ENCODE peak calls at places on chromosomes 3 and 15, in eight cellular contexts. L, W, X, D, T, S, H and F are unnamed samples.

GRCh38 chr3:197956070-197956469 is 3.9 kb upstream of the LMLN start:
- DNase-seq in L (no peak), W (no peak), X (no peak), D (no peak), T (no peak), S (no peak), H (no peak), F (no peak)

GRCh38 chr3:194906229-194906629 is 220.5 kb downstream of the FAM43A start:
- DNase-seq in L (no peak), W (no peak), X (no peak), D (no peak), T (peak), S (no peak), H (no peak), F (peak)

GRCh38 chr15:100107151-100107550 is 234.6 kb downstream of the ADAMTS17 start:
- DNase-seq in L (no peak), W (no peak), X (no peak), D (no peak), T (no peak), S (no peak), H (no peak), F (no peak)

GRCh38 chr3:53791317-53791716 is 54.9 kb downstream of the CHDH start:
- DNase-seq in L (no peak), W (no peak), X (no peak), D (no peak), T (no peak), S (no peak), H (no peak), F (no peak)

GRCh38 chr3:123068227-123069020 is 1.6 kb downstream of the PDIA5 start:
- DNase-seq in L (no peak), W (peak), X (no peak), D (peak), T (no peak), S (no peak), H (peak), F (no peak)

GRCh38 chr15:101162701-101163483 is 89.0 kb downstream of the CHSY1 start:
- DNase-seq in L (no peak), W (no peak), X (peak), D (no peak), T (no peak), S (no peak), H (no peak), F (no peak)

GRCh38 chr3:193954752-193955151 is 181.2 kb upstream of the HES1 start:
- DNase-seq in L (no peak), W (no peak), X (no peak), D (no peak), T (no peak), S (no peak), H (no peak), F (no peak)

GRCh38 chr3:126753191-126754160 is 49.4 kb downstream of the CHCHD6 start:
- DNase-seq in L (no peak), W (no peak), X (no peak), D (no peak), T (peak), S (no peak), H (no peak), F (no peak)

GRCh38 chr3:73586628-73587027 is 38.1 kb downstream of the PDZRN3 start:
- DNase-seq in L (no peak), W (no peak), X (no peak), D (no peak), T (no peak), S (no peak), H (no peak), F (no peak)

GRCh38 chr15:68442041-68442440 is 10.1 kb upstream of the ITGA11 start:
- DNase-seq in L (peak), W (no peak), X (no peak), D (no peak), T (no peak), S (no peak), H (no peak), F (no peak)

GRCh38 chr15:49412821-49413220 is 10.2 kb upstream of the FGF7 start:
- DNase-seq in L (no peak), W (no peak), X (no peak), D (no peak), T (no peak), S (no peak), H (no peak), F (no peak)

GRCh38 chr15:84747423-84748273 is 744 bp upstream of the ZNF592 start:
- DNase-seq in L (peak), W (no peak), X (peak), D (peak), T (peak), S (peak), H (peak), F (peak)

GRCh38 chr15:52069559-52069958 is 43.0 kb downstream of the BCL2L10 start:
- DNase-seq in L (no peak), W (no peak), X (no peak), D (no peak), T (peak), S (no peak), H (no peak), F (no peak)

GRCh38 chr3:112561085-112561692 is 573 bp downstream of the ATG3 start:
- DNase-seq in L (peak), W (peak), X (peak), D (peak), T (peak), S (peak), H (peak), F (peak)

GRCh38 chr3:15636028-15636709 is 34.6 kb downstream of the BTD start:
- DNase-seq in L (no peak), W (peak), X (no peak), D (no peak), T (peak), S (no peak), H (no peak), F (peak)

GRCh38 chr15:40339621-40339945 is 1.2 kb downstream of the CCDC9B start:
- DNase-seq in L (no peak), W (no peak), X (no peak), D (peak), T (no peak), S (no peak), H (no peak), F (no peak)

GRCh38 chr3:8561365-8561764 is 59.7 kb downstream of the LMCD1 start:
- DNase-seq in L (peak), W (no peak), X (no peak), D (no peak), T (no peak), S (peak), H (no peak), F (no peak)

GRCh38 chr15:70258369-70259029 is 160.8 kb upstream of the TLE3 start:
- DNase-seq in L (no peak), W (no peak), X (no peak), D (no peak), T (no peak), S (no peak), H (no peak), F (peak)

GRCh38 chr3:166284994-166285393 is 447.8 kb upstream of the BCHE start:
- DNase-seq in L (no peak), W (no peak), X (no peak), D (no peak), T (peak), S (no peak), H (no peak), F (peak)

GRCh38 chr3:14432996-14433572 is 30.7 kb downstream of the SLC6A6 start:
- DNase-seq in L (no peak), W (no peak), X (no peak), D (no peak), T (no peak), S (no peak), H (no peak), F (no peak)

GRCh38 chr3:190696777-190697501 is 165.6 kb downstream of the GMNC start:
- DNase-seq in L (no peak), W (peak), X (peak), D (peak), T (no peak), S (no peak), H (no peak), F (peak)

GRCh38 chr15:38868326-38869114 is 303.9 kb upstream of the RASGRP1 start:
- DNase-seq in L (peak), W (peak), X (no peak), D (no peak), T (peak), S (no peak), H (no peak), F (peak)

GRCh38 chr15:50049871-50050270 is 69.2 kb downstream of the ATP8B4 start:
- DNase-seq in L (no peak), W (no peak), X (no peak), D (no peak), T (no peak), S (no peak), H (no peak), F (no peak)

GRCh38 chr3:132726341-132726823 is 4.2 kb upstream of the NPHP3 start:
- DNase-seq in L (no peak), W (no peak), X (peak), D (peak), T (peak), S (no peak), H (no peak), F (peak)

GRCh38 chr3:187777331-187778046 is 32.2 kb upstream of the BCL6 start:
- DNase-seq in L (no peak), W (no peak), X (no peak), D (no peak), T (peak), S (no peak), H (no peak), F (peak)

GRCh38 chr3:177150218-177150916 is 46.9 kb downstream of the TBL1XR1 start:
- DNase-seq in L (no peak), W (no peak), X (no peak), D (no peak), T (no peak), S (no peak), H (no peak), F (peak)

GRCh38 chr3:17478673-17479072 is 263.8 kb downstream of the TBC1D5 start:
- DNase-seq in L (no peak), W (peak), X (no peak), D (no peak), T (peak), S (no peak), H (no peak), F (no peak)

GRCh38 chr15:89243046-89243690 is 611 bp upstream of the FANCI start:
- DNase-seq in L (peak), W (no peak), X (no peak), D (peak), T (no peak), S (peak), H (no peak), F (no peak)

GRCh38 chr15:55796321-55796965 is 53.5 kb upstream of the PRTG start:
- DNase-seq in L (no peak), W (no peak), X (no peak), D (no peak), T (peak), S (no peak), H (no peak), F (no peak)

GRCh38 chr3:108437439-108437838 is 73.0 kb downstream of the MYH15 start:
- DNase-seq in L (no peak), W (no peak), X (no peak), D (no peak), T (no peak), S (no peak), H (no peak), F (no peak)

GRCh38 chr3:32140943-32141342 is 34.5 kb downstream of the GPD1L start:
- DNase-seq in L (no peak), W (no peak), X (no peak), D (no peak), T (no peak), S (no peak), H (no peak), F (peak)

GRCh38 chr3:64072111-64072510 is 48.8 kb upstream of the PSMD6 start:
- DNase-seq in L (no peak), W (no peak), X (no peak), D (no peak), T (no peak), S (no peak), H (no peak), F (no peak)

GRCh38 chr15:26848498-26848897 is 18.4 kb upstream of the GABRA5 start:
- DNase-seq in L (no peak), W (no peak), X (no peak), D (no peak), T (no peak), S (no peak), H (no peak), F (no peak)

GRCh38 chr15:78018968-78019644 is 58.4 kb downstream of the TBC1D2B start:
- DNase-seq in L (no peak), W (no peak), X (peak), D (no peak), T (no peak), S (no peak), H (no peak), F (no peak)

GRCh38 chr3:59885103-59885502 is 835.3 kb upstream of the CFAP20DC start:
- DNase-seq in L (no peak), W (no peak), X (no peak), D (no peak), T (no peak), S (no peak), H (no peak), F (no peak)

GRCh38 chr3:59884409-59884808 is 834.6 kb upstream of the CFAP20DC start:
- DNase-seq in L (no peak), W (no peak), X (no peak), D (no peak), T (no peak), S (no peak), H (no peak), F (no peak)

GRCh38 chr3:59890637-59891036 is 840.8 kb upstream of the CFAP20DC start:
- DNase-seq in L (no peak), W (no peak), X (no peak), D (no peak), T (no peak), S (no peak), H (no peak), F (no peak)

GRCh38 chr3:59885907-59886400 is 836.1 kb upstream of the CFAP20DC start:
- DNase-seq in L (no peak), W (no peak), X (no peak), D (no peak), T (no peak), S (no peak), H (no peak), F (no peak)

DNA sequence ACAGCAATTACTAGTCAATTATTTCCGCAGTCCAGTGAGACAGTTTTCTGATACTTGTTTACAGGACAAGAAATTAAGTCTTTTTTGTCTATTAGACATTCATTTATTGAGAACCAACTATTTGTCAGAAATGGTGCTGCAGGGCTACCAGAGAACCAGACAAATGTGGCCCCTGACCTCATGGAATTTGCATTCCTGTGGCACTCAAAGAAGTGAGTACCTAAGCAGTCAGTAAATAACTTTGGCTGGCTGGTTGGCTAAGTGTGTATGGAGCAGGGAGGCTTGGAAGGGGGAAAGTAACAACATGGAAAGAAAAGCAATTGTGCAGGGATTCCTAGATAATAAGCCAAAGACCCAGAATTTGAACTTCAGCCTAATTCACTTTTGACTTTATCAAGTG is 837.0 kb upstream of the CFAP20DC start:
- DNase-seq in L (no peak), W (no peak), X (no peak), D (no peak), T (no peak), S (no peak), H (no peak), F (no peak)
- TF ChIP-seq CTCF in L (no peak), W (no peak), X (no peak), D (no peak), T (no peak), S (no peak), H (no peak), F (no peak)

GRCh38 chr3:179663093-179663492 is 10.3 kb downstream of the USP13 start:
- DNase-seq in L (no peak), W (no peak), X (no peak), D (no peak), T (no peak), S (no peak), H (no peak), F (no peak)

GRCh38 chr3:179666030-179666429 is 13.2 kb downstream of the USP13 start:
- DNase-seq in L (no peak), W (no peak), X (no peak), D (no peak), T (no peak), S (no peak), H (no peak), F (peak)

GRCh38 chr3:179668429-179668828 is 15.6 kb downstream of the USP13 start:
- DNase-seq in L (no peak), W (no peak), X (no peak), D (no peak), T (no peak), S (no peak), H (no peak), F (no peak)

GRCh38 chr3:179670311-179670710 is 17.5 kb downstream of the USP13 start:
- DNase-seq in L (no peak), W (no peak), X (no peak), D (no peak), T (no peak), S (no peak), H (no peak), F (no peak)

DNA sequence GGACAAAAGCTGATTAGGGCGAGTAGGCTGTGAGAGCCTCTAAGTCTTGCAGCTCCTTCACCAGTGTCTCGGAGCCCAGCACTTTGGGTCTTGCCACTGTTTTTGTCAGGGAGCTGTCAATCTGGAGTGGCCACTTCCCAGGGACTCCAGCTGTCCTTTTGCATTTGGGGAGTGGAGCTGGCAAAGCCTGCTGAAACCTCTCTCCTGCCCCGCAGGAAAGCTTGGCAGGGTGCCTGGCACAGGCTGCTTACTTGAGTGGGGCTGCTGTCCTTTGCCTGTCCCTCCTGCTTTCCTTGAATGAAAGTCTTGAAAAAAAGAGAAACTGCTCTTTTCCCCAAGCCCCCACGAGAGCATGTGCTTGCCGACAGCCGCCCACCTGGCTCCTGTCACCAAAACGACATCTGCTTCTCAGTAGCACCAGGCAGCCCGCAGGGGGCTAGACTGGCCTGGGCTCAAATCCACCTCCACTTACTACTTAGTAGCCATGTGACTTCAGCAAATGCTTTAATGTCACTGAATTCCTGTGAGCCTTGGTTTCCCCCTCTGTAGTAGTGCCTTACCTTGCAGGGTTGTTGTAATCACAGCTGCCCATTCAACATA is 13.7 kb downstream of the USP13 start:
- DNase-seq in L (peak), W (no peak), X (peak), D (peak), T (no peak), S (peak), H (peak), F (peak)
- H3K27ac ChIP-seq in L (no peak), W (no peak), X (peak), D (peak), T (no peak), S (peak), H (peak), F (no peak)

GRCh38 chr3:138314751-138315150 is 14.9 kb downstream of the NME9 start:
- DNase-seq in L (no peak), W (no peak), X (no peak), D (no peak), T (peak), S (no peak), H (no peak), F (peak)

DNA sequence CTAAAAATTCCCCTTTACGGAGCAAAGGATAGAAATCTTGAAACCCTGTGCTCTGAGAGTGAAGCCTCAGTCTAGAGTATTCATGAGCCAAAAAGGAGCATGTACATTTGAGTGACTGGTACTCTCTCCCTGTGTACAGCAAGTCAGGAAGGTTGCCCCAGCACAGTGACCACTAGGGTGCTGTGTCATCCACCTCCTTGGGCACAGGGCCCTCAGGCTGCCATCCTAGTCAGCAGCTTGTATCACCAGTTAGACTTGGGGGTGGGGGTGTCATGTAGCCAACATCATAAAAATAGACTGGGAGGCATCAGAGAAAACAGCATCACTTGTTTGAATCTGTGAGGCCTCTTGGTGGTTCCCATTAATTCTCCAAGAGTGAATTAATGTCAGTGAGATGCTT is 12.0 kb downstream of the NME9 start:
- DNase-seq in L (no peak), W (no peak), X (no peak), D (no peak), T (no peak), S (no peak), H (no peak), F (no peak)
- TF ChIP-seq CTCF in L (no peak), W (no peak), X (no peak), D (peak), T (no peak), S (no peak), H (no peak), F (no peak)

DNA sequence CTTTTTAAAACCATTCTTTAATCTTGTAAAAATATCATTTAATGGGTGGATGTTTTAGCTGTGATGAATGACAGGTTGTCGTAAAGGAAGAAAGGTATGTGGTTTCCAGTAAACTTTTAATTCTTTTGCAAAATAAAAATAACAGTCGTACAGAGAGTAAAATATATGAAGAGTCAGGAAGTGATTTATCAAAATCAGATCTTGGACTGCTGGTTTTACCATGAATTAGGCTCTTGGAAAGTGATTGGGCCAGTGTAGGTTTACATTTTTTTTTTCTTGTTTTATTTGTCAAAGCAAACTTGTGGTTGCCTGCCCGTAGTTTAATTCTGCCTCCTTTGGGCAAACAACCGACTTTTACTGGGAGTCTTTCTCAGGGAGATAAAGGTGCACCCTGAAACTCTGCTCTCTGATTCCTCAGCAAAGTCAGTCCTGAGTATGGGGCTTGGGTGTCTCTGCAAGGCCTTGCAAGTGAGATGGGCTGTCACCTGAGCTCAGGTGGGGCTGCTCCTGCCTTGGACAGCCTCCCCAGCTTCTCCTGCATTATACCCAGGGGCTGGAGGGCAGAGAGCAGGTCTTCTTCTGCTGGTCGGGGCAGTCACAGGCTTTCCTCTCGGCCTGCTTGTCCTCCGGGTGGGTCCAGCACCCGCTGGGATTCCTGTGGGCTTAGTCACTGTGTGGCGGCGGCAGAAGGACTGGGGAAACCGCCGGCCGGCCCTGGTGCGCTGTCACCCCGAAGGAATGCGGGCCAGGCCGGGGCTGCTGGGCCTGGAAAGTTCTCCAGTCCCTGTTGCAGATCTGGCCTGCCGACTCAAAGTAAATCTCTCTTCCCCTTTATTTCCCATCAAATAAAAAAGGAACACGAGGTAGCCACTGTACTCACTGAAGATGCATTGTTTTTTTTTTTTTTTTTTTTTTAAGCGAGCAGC is 79.0 kb downstream of the IGF1R start:
- DNase-seq in L (peak), W (peak), X (peak), D (peak), T (peak), S (peak), H (no peak), F (peak)
- H3K27ac ChIP-seq in L (peak), W (peak), X (peak), D (peak), T (peak), S (peak), H (no peak), F (peak)